ENCODE peak calls at places on chromosomes 16 and 17, in seven cellular contexts. S is NCI-H1105; F is endothelial cell; U is astrocyte of the cerebellum; E is activated T-cell treated with anti-CD3 and anti-CD28 coated beads, Interleukin-2, amount 50 U/mL, for 4 hours; I is dorsolateral prefrontal cortex; D is germinal center. L is an unnamed sample.

GRCh38 chr17:42422958-42423712 is at the start of gene CAVIN1:
- DNase-seq in S (peak), E (no peak), I (peak), U (peak), D (peak), F (peak), L (peak)

GRCh38 chr17:32495347-32496253 is 8.8 kb downstream of the CDK5R1 start:
- DNase-seq in U (no peak), I (no peak), E (no peak), D (no peak), S (no peak), F (no peak), L (no peak)

GRCh38 chr17:9181640-9182039 is 160.3 kb downstream of the NTN1 start:
- DNase-seq in U (no peak), D (no peak), E (no peak), F (no peak), S (no peak), I (no peak), L (no peak)

GRCh38 chr17:67995568-67996191 is 589 bp downstream of the C17orf58 start:
- DNase-seq in E (peak), F (peak), S (no peak), I (no peak), U (no peak), D (no peak), L (peak)

GRCh38 chr17:61460796-61461585 is 8.8 kb downstream of the TBX4 start:
- DNase-seq in I (no peak), S (no peak), U (no peak), D (no peak), F (no peak), E (no peak), L (no peak)

GRCh38 chr17:79091373-79091670 is 16.7 kb downstream of the ENGASE start:
- DNase-seq in U (no peak), D (no peak), E (no peak), S (no peak), I (no peak), F (no peak), L (no peak)

GRCh38 chr17:47905221-47905733 is 9.2 kb downstream of the SP2 start:
- DNase-seq in E (no peak), I (peak), F (no peak), D (no peak), U (peak), S (no peak), L (peak)

GRCh38 chr17:35587074-35587961 is at the start of gene AP2B1:
- DNase-seq in E (peak), S (peak), D (peak), U (peak), I (peak), F (peak), L (peak)

GRCh38 chr17:17075037-17075755 is 32.9 kb downstream of the MPRIP start:
- DNase-seq in E (no peak), U (no peak), F (no peak), S (no peak), I (no peak), D (no peak), L (no peak)

GRCh38 chr17:41315814-41316430 is 412 bp upstream of the KRTAP17-1 start:
- DNase-seq in S (no peak), I (no peak), E (no peak), F (no peak), D (no peak), U (no peak), L (no peak)

GRCh38 chr16:74896389-74897370 is 88.2 kb downstream of the WDR59 start:
- DNase-seq in U (no peak), E (no peak), F (no peak), S (no peak), D (no peak), I (peak), L (no peak)

GRCh38 chr17:17716837-17717523 is 35.7 kb downstream of the RAI1 start:
- DNase-seq in S (no peak), U (no peak), F (no peak), D (no peak), E (no peak), I (no peak), L (no peak)

GRCh38 chr17:43723697-43724359 is 34.8 kb downstream of the SOST start:
- DNase-seq in F (no peak), S (no peak), E (no peak), D (no peak), U (no peak), I (no peak), L (no peak)

GRCh38 chr17:69637399-69638165 is 223.1 kb downstream of the MAP2K6 start:
- DNase-seq in S (no peak), D (no peak), U (peak), E (no peak), I (no peak), F (no peak), L (no peak)

GRCh38 chr16:28202147-28202746 is 9.5 kb downstream of the XPO6 start:
- DNase-seq in U (no peak), D (no peak), S (no peak), E (peak), F (no peak), I (no peak), L (no peak)

GRCh38 chr17:56185905-56186783 is 32.9 kb downstream of the ANKFN1 start:
- DNase-seq in E (no peak), U (peak), D (no peak), S (no peak), F (no peak), I (no peak), L (no peak)

GRCh38 chr17:82831041-82831817 is 8.6 kb downstream of the ZNF750 start:
- DNase-seq in I (no peak), U (no peak), S (no peak), F (no peak), D (no peak), E (no peak), L (no peak)

GRCh38 chr17:57247913-57248312 is 8.4 kb upstream of the MSI2 start:
- DNase-seq in D (no peak), S (no peak), E (no peak), F (no peak), I (no peak), U (no peak), L (no peak)

GRCh38 chr17:75319818-75320691 is 30.8 kb upstream of the SLC25A19 start:
- DNase-seq in E (no peak), F (no peak), U (peak), S (no peak), D (peak), I (no peak), L (no peak)

GRCh38 chr17:8896641-8897635 is 29.5 kb upstream of the PIK3R6 start:
- DNase-seq in E (no peak), U (no peak), I (no peak), F (no peak), S (no peak), D (no peak), L (no peak)

GRCh38 chr17:1011138-1011537 is 14.2 kb downstream of the TIMM22 start:
- DNase-seq in S (no peak), F (no peak), U (no peak), D (no peak), E (no peak), I (no peak), L (no peak)

GRCh38 chr17:48351916-48352332 is 78.1 kb downstream of the SKAP1 start:
- DNase-seq in D (peak), U (peak), E (no peak), S (peak), I (no peak), F (no peak), L (no peak)

GRCh38 chr16:81846105-81846504 is 67.0 kb downstream of the PLCG2 start:
- DNase-seq in S (no peak), U (no peak), I (no peak), D (no peak), F (no peak), E (no peak), L (no peak)

GRCh38 chr16:49084628-49085390 is 196.8 kb downstream of the CBLN1 start:
- DNase-seq in F (no peak), S (no peak), E (no peak), U (no peak), D (no peak), I (no peak), L (no peak)

GRCh38 chr16:56603589-56603988 is 4.8 kb upstream of the MT2A start:
- DNase-seq in E (no peak), U (no peak), D (no peak), S (no peak), F (peak), I (peak), L (no peak)

L was measured in ascending aorta.